ENCODE peak calls at places on chromosomes 3 and 15, in nine cellular contexts. V is SK-N-SH, W is hepatocyte, D is Peyer's patch, M is endodermal cell, R is HFFc6, H is IMR-90, S is PC-9, J is bronchial epithelial cell. Y is an unnamed sample.
A peak's percentile ranks its signal among the peaks of the same experiment; 100 is the strongest.

GRCh38 chr3:49351521-49352011 is 6.6 kb downstream of the GPX1 start:
- DNase-seq in J (peak; percentile 92), D (no peak), M (no peak), R (peak; percentile 89), V (no peak), S (peak; percentile 53), H (peak; percentile 94), W (peak; percentile 46), Y (no peak)

GRCh38 chr3:67947808-67948508 is 293.5 kb upstream of the SUCLG2 start:
- DNase-seq in V (no peak), S (peak; percentile 5), J (no peak), R (no peak), M (peak; percentile 95), D (no peak), H (no peak), W (peak; percentile 77), Y (peak; percentile 25)

GRCh38 chr15:43404130-43404529 is 33.2 kb downstream of the TUBGCP4 start:
- DNase-seq in S (no peak), R (no peak), H (no peak), D (no peak), J (no peak), V (no peak), W (no peak), M (no peak), Y (no peak)

GRCh38 chr3:4584537-4585249 is 91.5 kb downstream of the ITPR1 start:
- DNase-seq in S (no peak), D (no peak), V (no peak), W (no peak), M (no peak), J (no peak), H (peak; percentile 16), R (no peak), Y (no peak)

GRCh38 chr3:59809750-59810444 is 760.1 kb upstream of the CFAP20DC start:
- DNase-seq in H (peak; percentile 57), S (no peak), V (peak; percentile 58), R (no peak), J (peak; percentile 68), W (peak; percentile 12), D (no peak), M (peak; percentile 64), Y (no peak)

GRCh38 chr15:47675735-47676134 is 41.6 kb upstream of the SEMA6D start:
- DNase-seq in M (peak; percentile 71), R (no peak), W (no peak), H (no peak), V (no peak), S (no peak), D (no peak), J (no peak), Y (no peak)

GRCh38 chr15:87419341-87419740 is 837.2 kb downstream of the NTRK3 start:
- DNase-seq in W (no peak), D (no peak), M (no peak), R (peak; percentile 51), J (no peak), S (no peak), H (no peak), V (no peak), Y (no peak)

GRCh38 chr3:113285226-113285625 is 73.9 kb downstream of the BOC start:
- DNase-seq in H (no peak), J (no peak), S (no peak), V (no peak), W (no peak), R (no peak), D (no peak), M (no peak), Y (no peak)

GRCh38 chr15:43918717-43919116 is 91.9 kb downstream of the WDR76 start:
- DNase-seq in M (no peak), H (no peak), W (no peak), D (no peak), J (no peak), V (no peak), R (no peak), S (no peak), Y (no peak)

GRCh38 chr3:42731476-42732195 is 29.0 kb upstream of the HHATL start:
- DNase-seq in R (no peak), M (no peak), J (no peak), W (no peak), V (no peak), D (no peak), S (no peak), H (no peak), Y (no peak)

GRCh38 chr3:112653209-112653871 is 12.4 kb upstream of the CCDC80 start:
- DNase-seq in M (no peak), D (no peak), J (peak; percentile 94), V (no peak), W (peak; percentile 42), H (peak; percentile 98), R (peak; percentile 96), S (peak; percentile 76), Y (no peak)

GRCh38 chr3:126992216-126992615 is 9.3 kb downstream of the PLXNA1 start:
- DNase-seq in H (no peak), V (no peak), M (no peak), J (no peak), W (no peak), R (no peak), D (no peak), S (no peak), Y (no peak)

GRCh38 chr3:156233875-156234274 is 113.5 kb downstream of the KCNAB1 start:
- DNase-seq in H (peak; percentile 7), J (peak; percentile 38), V (no peak), W (no peak), D (no peak), R (no peak), M (peak; percentile 47), S (no peak), Y (no peak)

GRCh38 chr3:53794597-53794996 is 51.6 kb downstream of the CHDH start:
- DNase-seq in R (peak; percentile 47), J (peak; percentile 86), S (no peak), M (no peak), W (no peak), D (no peak), H (peak; percentile 49), V (no peak), Y (no peak)

GRCh38 chr15:101115887-101116680 is 135.8 kb downstream of the CHSY1 start:
- DNase-seq in H (peak; percentile 77), D (no peak), M (peak; percentile 41), R (no peak), J (no peak), S (no peak), W (peak; percentile 59), V (no peak), Y (peak; percentile 40)

GRCh38 chr15:34986326-34987181 is 1.5 kb downstream of the ZNF770 start:
- DNase-seq in J (peak; percentile 46), M (no peak), V (no peak), R (no peak), D (no peak), H (no peak), W (no peak), S (no peak), Y (peak; percentile 45)

GRCh38 chr15:34987182-34987488 is 952 bp downstream of the ZNF770 start:
- DNase-seq in H (no peak), R (no peak), S (no peak), W (peak; percentile 15), D (no peak), J (peak; percentile 38), V (peak; percentile 55), M (no peak), Y (no peak)

GRCh38 chr15:34984884-34985630 is 3.0 kb downstream of the ZNF770 start:
- DNase-seq in V (no peak), S (no peak), J (peak; percentile 17), W (peak; percentile 53), H (peak; percentile 22), R (no peak), M (no peak), D (no peak), Y (no peak)

GRCh38 chr15:34987623-34987981 is 485 bp downstream of the ZNF770 start:
- DNase-seq in W (no peak), J (no peak), H (no peak), R (no peak), D (no peak), M (no peak), S (no peak), V (peak; percentile 45), Y (peak; percentile 15)

GRCh38 chr15:34987982-34988873 is at the start of gene ZNF770:
- DNase-seq in R (peak; percentile 64), J (peak; percentile 54), H (peak; percentile 75), S (peak; percentile 74), V (peak; percentile 92), M (peak; percentile 92), W (peak; percentile 93), D (peak; percentile 90), Y (peak; percentile 82)
- TF ChIP-seq CTCF in R (peak; percentile 10), J (no peak), H (no peak), S (no peak), V (no peak), M (no peak), W (no peak), D (no peak), Y (no peak)

DNA sequence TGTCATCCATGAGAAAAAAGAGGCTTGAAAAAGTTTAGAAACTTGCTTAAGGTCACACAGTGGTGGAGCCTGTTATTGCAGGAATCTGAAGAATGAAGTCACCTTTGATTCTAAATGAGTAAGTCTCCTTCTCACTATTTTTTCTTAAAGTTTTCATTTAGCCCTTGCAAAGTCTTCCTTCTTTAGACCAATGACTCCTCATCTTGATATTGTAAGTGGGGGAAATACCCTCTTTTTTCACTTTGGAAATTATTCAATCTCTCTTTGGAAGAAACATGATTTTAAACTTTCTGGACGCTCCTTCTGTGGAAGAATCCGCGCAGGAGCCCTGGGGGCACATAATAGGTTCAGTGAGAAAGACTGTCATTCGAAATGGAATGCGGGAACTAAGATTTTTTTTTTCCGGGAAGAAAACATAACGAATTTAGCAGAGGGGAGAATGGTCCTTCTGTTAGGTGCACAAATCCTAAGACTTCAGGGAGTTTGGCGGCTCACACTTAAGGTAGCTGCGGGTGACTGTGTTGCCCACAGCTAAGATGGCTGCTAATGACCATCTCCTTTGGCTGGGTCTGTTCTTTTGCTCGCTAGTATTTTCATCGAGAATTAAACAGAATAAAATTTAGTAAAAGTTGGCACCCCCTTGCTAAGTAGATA is 614 bp upstream of the SLMAP start:
- DNase-seq in W (peak; percentile 71), J (peak; percentile 86), R (peak; percentile 42), M (no peak), H (peak; percentile 38), V (peak; percentile 73), D (peak; percentile 54), S (peak; percentile 22), Y (peak; percentile 28)
- TF ChIP-seq CTCF in W (peak; percentile 28), J (peak; percentile 22), R (peak; percentile 47), M (peak; percentile 67), H (no peak), V (peak; percentile 38), D (no peak), S (no peak), Y (peak; percentile 23)

GRCh38 chr15:45703670-45704328 is 69.0 kb downstream of the SQOR start:
- DNase-seq in H (no peak), V (no peak), M (peak; percentile 79), S (no peak), J (no peak), D (no peak), R (no peak), W (peak; percentile 31), Y (no peak)
- TF ChIP-seq CTCF in H (peak; percentile 7), V (no peak), M (peak; percentile 78), S (no peak), J (peak; percentile 28), D (no peak), R (peak; percentile 54), W (peak; percentile 28), Y (peak; percentile 56)

DNA sequence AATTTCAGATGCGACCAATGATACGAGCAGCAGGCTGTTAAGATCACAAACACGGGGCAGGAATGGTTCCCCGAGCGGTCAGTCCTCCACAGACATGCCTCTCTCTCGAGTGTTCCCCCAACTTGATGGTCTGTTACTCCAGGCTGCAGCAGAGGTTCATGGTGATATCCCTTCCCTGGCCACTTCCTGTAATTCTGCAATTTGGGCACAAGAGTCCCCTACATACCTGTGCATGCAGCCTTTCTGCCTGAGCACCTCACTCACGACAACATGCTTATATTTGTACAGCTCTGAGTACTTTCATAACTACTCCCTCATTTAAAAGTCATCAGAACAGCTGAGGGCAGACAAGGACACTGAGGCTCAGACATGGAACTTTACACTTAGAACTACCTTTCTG is 408.1 kb upstream of the NR2F2 start:
- DNase-seq in J (peak; percentile 26), H (no peak), M (no peak), W (no peak), R (no peak), D (no peak), S (no peak), V (no peak), Y (no peak)
- TF ChIP-seq CTCF in J (no peak), H (no peak), M (peak; percentile 40), W (peak; percentile 13), R (no peak), D (no peak), S (no peak), V (no peak), Y (no peak)

Y was measured in nephron progenitor cell.